ENCODE peak calls at places on chromosomes 6 and 20, in four cellular contexts. T is hepatocyte, R is HCT116, B is GM23248. C is an unnamed sample.

GRCh38 chr20:23153696-23154341 is 67.7 kb upstream of the CD93 start:
- DNase-seq in T (no peak), R (no peak), B (peak), C (no peak)

GRCh38 chr6:118893095-118893881 is 664 bp upstream of the ASF1A start:
- DNase-seq in T (peak), R (no peak), B (peak), C (peak)

GRCh38 chr6:142294681-142295080 is 7.1 kb upstream of the ADGRG6 start:
- DNase-seq in T (no peak), R (no peak), B (no peak), C (no peak)

GRCh38 chr20:10665791-10666190 is 8.0 kb downstream of the JAG1 start:
- DNase-seq in T (no peak), R (no peak), B (no peak), C (no peak)

GRCh38 chr20:21707999-21708737 is 2.7 kb downstream of the PAX1 start:
- DNase-seq in T (no peak), R (no peak), B (no peak), C (no peak)

GRCh38 chr6:31794294-31794865 is 1.2 kb downstream of the VARS1 start:
- DNase-seq in T (peak), R (no peak), B (peak), C (peak)

GRCh38 chr6:127300411-127300810 is 33.7 kb downstream of the RNF146 start:
- DNase-seq in T (peak), R (no peak), B (peak), C (peak)

GRCh38 chr20:50516180-50516934 is 6.2 kb downstream of the PTPN1 start:
- DNase-seq in T (no peak), R (no peak), B (no peak), C (no peak)

GRCh38 chr20:62768815-62769287 is 27.4 kb upstream of the MRGBP start:
- DNase-seq in T (peak), R (no peak), B (peak), C (no peak)

GRCh38 chr6:130425532-130425931 is 59.7 kb downstream of the TMEM200A start:
- DNase-seq in T (no peak), R (no peak), B (peak), C (no peak)

GRCh38 chr6:38370653-38371311 is 268.9 kb downstream of the BTBD9 start:
- DNase-seq in T (peak), R (no peak), B (no peak), C (no peak)

GRCh38 chr20:41279546-41280225 is 37.8 kb downstream of the ZHX3 start:
- DNase-seq in T (no peak), R (no peak), B (no peak), C (no peak)

GRCh38 chr6:1604347-1604990 is 5.2 kb upstream of the FOXC1 start:
- DNase-seq in T (peak), R (no peak), B (peak), C (peak)

GRCh38 chr6:62043079-62043478 is 242.9 kb downstream of the KHDRBS2 start:
- DNase-seq in T (no peak), R (no peak), B (no peak), C (no peak)

GRCh38 chr20:54207053-54207742 is 689 bp upstream of the PFDN4 start:
- DNase-seq in T (no peak), R (no peak), B (no peak), C (no peak)
- H3K27ac ChIP-seq in T (no peak), R (peak), B (no peak), C (no peak)

DNA sequence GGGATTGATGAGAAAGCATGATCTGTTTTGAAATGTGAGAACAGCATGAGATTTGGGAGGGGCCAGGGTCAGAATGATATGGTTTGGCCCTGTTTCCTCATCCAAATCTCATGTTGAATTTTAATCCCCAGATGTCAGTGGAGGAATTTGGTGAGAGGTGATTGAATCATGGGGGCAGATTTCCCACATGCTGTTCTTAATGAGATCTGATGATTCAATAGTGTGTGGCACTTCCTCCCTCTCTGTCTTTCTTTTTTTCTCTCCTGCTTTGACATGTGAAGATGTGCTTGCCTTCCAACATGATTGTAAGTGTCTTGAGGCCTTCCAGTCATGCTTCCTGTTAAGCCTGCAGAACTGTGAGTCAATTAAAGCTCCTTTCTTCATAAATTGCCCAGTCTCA is 1060.3 kb upstream of the CITED2 start:
- DNase-seq in T (no peak), R (no peak), B (peak), C (no peak)
- TF ChIP-seq EZH2phosphoT487 in T (no peak), R (no peak), B (no peak), C (no peak)

GRCh38 chr6:99520855-99521556 is 5.8 kb upstream of the USP45 start:
- DNase-seq in T (peak), R (peak), B (peak), C (peak)
- H3K27ac ChIP-seq in T (peak), R (peak), B (peak), C (peak)

GRCh38 chr20:32440069-32440757 is 82.1 kb downstream of the ASXL1 start:
- DNase-seq in T (peak), R (no peak), B (no peak), C (no peak)
- TF ChIP-seq EZH2phosphoT487 in T (no peak), R (no peak), B (no peak), C (no peak)

DNA sequence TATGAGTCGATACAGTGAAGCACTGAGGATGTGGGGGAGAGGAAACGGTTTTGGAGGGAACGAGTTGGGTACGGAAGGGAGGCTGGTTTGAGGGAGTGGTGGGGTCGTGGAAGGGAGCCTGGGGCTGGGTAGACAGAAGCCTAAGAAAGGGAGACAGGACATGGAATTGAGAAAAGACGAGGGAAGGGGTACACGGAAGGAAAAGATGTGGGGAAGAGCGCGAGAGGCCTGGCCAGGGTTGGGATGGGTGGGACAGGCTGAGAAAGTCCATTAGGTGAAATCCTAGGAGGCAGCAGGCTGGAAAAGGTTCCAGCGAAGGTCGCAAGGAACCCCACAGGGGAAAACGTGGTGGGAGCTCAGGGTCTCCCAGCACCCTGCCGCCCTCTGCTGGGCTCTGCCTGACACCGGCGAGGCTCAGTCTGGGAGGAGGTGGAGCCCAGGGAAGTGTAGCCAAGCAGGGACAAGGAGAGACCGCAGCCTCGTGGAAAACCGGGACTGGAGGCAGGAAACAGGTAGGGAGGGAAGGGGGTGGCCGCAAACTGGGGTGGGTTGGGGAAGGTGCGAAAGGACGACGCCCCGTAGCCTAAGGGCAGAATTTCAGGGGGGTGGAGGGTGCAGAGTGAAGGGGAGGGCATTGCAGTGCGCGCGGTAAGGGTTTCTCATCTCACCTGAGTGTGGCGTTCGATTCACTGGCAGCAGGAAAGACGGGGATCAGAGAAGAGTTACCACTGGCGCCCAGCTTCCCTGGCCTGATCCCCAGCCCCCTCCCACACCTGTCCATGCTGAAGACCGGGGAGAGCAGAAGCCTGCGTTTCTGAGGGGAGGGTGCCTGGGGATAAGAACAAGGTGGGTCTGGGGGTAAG is 4.3 kb downstream of the GABBR1 start:
- DNase-seq in T (peak), R (no peak), B (peak), C (peak)
- H3K27ac ChIP-seq in T (peak), R (no peak), B (peak), C (no peak)

GRCh38 chr6:15504581-15505350 is 158.1 kb downstream of the DTNBP1 start:
- DNase-seq in T (peak), R (no peak), B (peak), C (peak)
- TF ChIP-seq EZH2phosphoT487 in T (no peak), R (no peak), B (no peak), C (no peak)

DNA sequence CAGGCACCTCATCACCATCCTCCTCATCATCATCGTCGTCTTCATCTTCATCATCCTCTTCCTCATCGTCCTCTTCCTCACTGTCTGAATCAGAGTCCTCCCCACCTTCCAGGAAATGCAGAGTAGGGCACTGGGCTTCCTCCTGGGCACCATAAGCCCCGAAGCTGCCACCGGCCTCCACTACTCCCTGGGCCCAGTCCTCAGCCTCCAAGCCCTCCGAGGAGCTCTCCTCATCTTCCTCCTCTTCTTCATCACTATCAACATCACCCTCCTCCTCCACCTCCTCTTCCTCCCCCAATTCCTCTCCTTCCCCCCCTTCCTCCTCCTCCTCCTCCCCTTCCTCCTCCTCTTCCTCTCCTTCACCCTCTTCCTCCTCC is 1.7 kb downstream of the CENPB start:
- DNase-seq in T (no peak), R (no peak), B (no peak), C (no peak)
- H3K27ac ChIP-seq in T (no peak), R (peak), B (peak), C (no peak)

GRCh38 chr20:2507464-2507863 is 1.3 kb downstream of the ZNF343 start:
- DNase-seq in T (no peak), R (no peak), B (peak), C (no peak)
- TF ChIP-seq EZH2phosphoT487 in T (no peak), R (no peak), B (no peak), C (no peak)

GRCh38 chr6:84774174-84775158 is 10.1 kb upstream of the TBX18 start:
- DNase-seq in T (peak), R (no peak), B (peak), C (no peak)

GRCh38 chr6:84773133-84773430 is 8.7 kb upstream of the TBX18 start:
- DNase-seq in T (no peak), R (no peak), B (peak), C (no peak)

GRCh38 chr6:84773431-84774173 is 9.2 kb upstream of the TBX18 start:
- DNase-seq in T (peak), R (no peak), B (peak), C (no peak)

GRCh38 chr6:84771732-84772131 is 7.3 kb upstream of the TBX18 start:
- DNase-seq in T (no peak), R (no peak), B (peak), C (no peak)

DNA sequence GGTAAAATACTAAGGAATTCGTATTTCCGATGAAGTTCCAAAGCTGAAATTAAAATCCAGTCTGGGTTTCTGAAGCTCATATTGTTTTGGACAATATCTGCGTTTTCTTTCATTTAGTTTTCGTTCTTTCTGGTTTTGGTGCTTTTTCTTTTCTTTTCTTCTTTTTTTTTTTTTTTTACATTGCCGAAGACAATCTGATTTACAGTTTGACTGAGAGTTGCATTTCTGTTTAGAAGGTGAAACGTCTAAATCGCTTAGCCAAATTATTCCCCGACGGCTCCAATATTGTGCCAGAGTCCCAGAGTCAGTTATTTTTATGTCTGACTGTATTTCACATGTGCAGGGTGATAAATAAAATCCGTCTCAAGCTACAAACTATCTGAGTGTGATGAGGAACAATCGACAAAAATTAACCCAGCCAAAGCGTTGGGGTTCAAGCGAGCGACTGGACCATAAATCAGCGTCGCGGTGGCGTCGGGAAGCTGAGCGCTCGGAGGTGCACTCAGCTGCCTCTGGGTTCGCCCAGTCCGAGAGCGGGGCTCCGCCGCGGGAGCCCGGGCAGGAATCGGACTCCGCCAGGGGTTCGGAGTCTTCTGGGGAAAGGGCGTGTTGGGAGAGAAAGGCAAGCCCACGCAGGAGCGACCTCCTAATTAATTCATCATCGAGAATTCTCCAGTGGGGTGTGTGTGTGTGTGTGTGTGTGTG is 8.2 kb upstream of the TBX18 start:
- DNase-seq in T (no peak), R (no peak), B (peak), C (no peak)
- H3K27ac ChIP-seq in T (no peak), R (no peak), B (no peak), C (no peak)